ENCODE peak calls at places on chromosomes 2 and 18, in four cellular contexts. U is SK-N-SH, Q is HepG2, O is H1. D is an unnamed sample.

GRCh38 chr2:226123307-226123706 is 676.3 kb downstream of the IRS1 start:
- DNase-seq in U (no peak), Q (no peak), O (no peak), D (no peak)

GRCh38 chr2:233851169-233851568 is 3.2 kb downstream of the HJURP start:
- DNase-seq in U (no peak), Q (no peak), O (no peak), D (no peak)

GRCh38 chr2:150909613-150910012 is 352.1 kb downstream of the RBM43 start:
- DNase-seq in U (no peak), Q (no peak), O (no peak), D (no peak)

GRCh38 chr2:96245609-96246390 is 20.0 kb downstream of the TMEM127 start:
- DNase-seq in U (no peak), Q (no peak), O (no peak), D (no peak)

GRCh38 chr2:208939852-208940251 is 484.0 kb upstream of the MAP2 start:
- DNase-seq in U (no peak), Q (no peak), O (no peak), D (no peak)

GRCh38 chr18:36075862-36076587 is 8.7 kb upstream of the RPRD1A start:
- DNase-seq in U (no peak), Q (peak), O (no peak), D (peak)

GRCh38 chr18:3704556-3705162 is 254.7 kb downstream of the TGIF1 start:
- DNase-seq in U (no peak), Q (no peak), O (no peak), D (no peak)

GRCh38 chr2:171798156-171798815 is 95.8 kb downstream of the SLC25A12 start:
- DNase-seq in U (no peak), Q (peak), O (no peak), D (no peak)

DNA sequence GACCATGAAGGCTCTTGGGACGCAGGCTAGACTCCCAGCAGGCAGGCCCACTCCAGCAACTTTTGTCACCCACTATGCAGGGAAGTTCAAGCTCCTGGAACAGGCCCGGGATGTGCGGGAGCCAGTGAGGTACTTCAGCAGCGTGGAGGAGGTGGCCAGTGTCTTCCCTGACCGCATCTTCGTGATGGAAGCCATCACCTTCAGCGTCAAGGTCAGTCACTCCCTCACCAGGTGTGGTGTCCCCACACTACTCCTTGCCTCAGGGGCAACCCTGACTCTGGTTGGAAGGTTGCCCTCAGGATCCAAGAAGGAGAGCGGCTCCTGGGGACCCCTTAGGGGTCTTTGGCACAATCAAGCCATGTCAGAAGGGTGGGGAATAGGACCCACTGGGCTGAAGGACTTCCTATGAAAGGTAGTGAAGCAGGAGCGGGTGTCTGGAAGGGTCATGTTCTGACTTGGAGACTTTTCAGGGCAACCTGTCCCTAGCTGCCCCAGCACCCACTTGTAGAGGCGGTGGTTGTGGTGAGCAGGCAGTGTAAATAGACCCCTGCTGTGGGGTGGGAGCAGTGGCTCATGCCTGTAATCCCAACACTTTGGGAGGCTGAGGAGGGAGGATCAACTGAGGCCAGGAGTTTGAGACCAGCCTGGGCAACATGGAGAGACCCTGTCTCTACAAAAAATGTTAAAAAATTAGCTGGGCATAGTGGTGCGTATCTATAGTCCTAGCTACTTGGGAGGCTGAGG is 10.2 kb downstream of the GAREM2 start:
- DNase-seq in U (no peak), Q (no peak), O (no peak), D (no peak)
- TF ChIP-seq TCF12 in U (no peak), Q (no peak), O (no peak), D (no peak)

GRCh38 chr2:100708333-100708732 is 111.6 kb upstream of the NPAS2 start:
- DNase-seq in U (no peak), Q (no peak), O (no peak), D (no peak)

GRCh38 chr2:100704156-100704555 is 115.8 kb upstream of the NPAS2 start:
- DNase-seq in U (no peak), Q (no peak), O (no peak), D (no peak)

GRCh38 chr2:100706249-100706648 is 113.7 kb upstream of the NPAS2 start:
- DNase-seq in U (no peak), Q (no peak), O (no peak), D (no peak)

GRCh38 chr2:100704711-100705110 is 115.2 kb upstream of the NPAS2 start:
- DNase-seq in U (no peak), Q (no peak), O (no peak), D (no peak)

DNA sequence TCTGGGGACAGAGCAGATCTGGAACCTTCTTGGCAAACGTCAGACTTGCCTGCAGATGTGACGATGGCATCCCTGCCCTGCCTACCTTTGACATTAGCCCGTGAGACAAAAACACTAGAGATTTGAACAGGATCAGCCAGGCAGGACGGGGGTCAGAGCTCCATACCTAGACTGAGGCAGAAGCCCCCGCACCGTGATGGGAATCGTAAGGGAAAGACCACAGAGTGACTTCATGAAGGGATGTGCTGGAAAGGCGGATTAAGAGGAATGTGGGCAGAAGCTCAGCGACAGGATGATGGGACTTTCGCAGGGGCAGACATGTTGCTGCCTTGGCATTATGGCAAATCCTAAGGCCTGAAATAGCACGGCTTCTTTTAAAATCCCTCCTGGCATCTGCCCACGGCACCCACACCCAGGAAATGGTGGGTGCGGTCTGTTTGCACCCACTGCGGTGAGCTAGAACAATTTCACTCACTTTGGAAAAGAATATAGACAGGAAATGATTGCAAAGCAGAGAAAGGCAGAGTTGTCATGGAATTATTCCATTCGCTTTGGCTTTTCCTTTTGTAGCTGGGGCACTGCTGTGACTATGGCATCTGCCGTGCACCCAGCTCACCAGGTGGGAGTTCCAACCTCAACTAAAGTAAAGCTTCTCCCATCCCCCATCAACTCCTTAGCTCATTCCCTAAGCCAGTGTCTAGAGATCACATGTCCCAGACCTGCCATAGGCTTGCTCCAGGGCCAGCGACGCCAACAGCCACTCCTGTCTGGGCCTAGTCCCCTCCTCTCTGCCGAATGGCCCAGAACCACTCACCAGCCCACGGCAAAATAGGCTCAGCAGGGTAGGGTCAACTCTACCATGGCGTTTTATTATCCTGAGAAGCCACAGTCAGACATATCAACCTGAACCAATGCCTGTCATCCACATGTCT is 112.7 kb upstream of the NPAS2 start:
- DNase-seq in U (no peak), Q (no peak), O (no peak), D (no peak)
- TF ChIP-seq TCF12 in U (no peak), Q (no peak), O (no peak), D (no peak)

GRCh38 chr18:79484661-79485621 is 89.2 kb downstream of the NFATC1 start:
- DNase-seq in U (no peak), Q (peak), O (no peak), D (no peak)
- TF ChIP-seq TCF12 in U (no peak), Q (no peak), O (no peak), D (no peak)

GRCh38 chr18:31683968-31684278 is 458 bp downstream of the B4GALT6 start:
- DNase-seq in U (no peak), Q (no peak), O (no peak), D (no peak)

GRCh38 chr18:31686572-31686971 is 2.2 kb upstream of the B4GALT6 start:
- DNase-seq in U (no peak), Q (no peak), O (no peak), D (no peak)

GRCh38 chr18:31685097-31686082 is 1.0 kb upstream of the B4GALT6 start:
- DNase-seq in U (peak), Q (peak), O (peak), D (peak)

GRCh38 chr18:31683106-31683505 is 1.3 kb downstream of the B4GALT6 start:
- DNase-seq in U (no peak), Q (no peak), O (no peak), D (no peak)

GRCh38 chr18:31684279-31685096 is at the start of gene B4GALT6:
- DNase-seq in U (peak), Q (no peak), O (peak), D (no peak)
- TF ChIP-seq TCF12 in U (no peak), Q (no peak), O (no peak), D (peak)

DNA sequence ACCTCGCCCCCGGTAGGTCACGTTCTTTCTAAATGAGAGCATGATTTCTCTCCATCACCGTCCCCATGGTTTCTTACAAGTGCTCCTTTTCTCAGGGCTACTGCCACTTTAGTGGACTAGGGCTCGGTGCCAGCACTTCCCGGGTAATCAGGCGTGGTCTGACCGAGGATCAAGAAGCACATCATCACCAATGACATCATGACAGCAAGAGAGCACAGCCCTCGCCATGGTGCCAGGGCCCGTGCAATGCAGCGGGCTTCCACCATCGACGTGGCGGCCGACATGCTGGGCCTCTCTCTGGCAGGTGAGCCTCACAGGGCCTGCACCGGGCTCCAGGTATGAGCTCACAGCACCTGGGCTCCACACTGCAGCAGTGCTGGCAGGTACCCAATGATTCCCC is 75.2 kb downstream of the INPP4A start:
- DNase-seq in U (no peak), Q (no peak), O (no peak), D (no peak)
- TF ChIP-seq TCF12 in U (no peak), Q (no peak), O (no peak), D (no peak)

DNA sequence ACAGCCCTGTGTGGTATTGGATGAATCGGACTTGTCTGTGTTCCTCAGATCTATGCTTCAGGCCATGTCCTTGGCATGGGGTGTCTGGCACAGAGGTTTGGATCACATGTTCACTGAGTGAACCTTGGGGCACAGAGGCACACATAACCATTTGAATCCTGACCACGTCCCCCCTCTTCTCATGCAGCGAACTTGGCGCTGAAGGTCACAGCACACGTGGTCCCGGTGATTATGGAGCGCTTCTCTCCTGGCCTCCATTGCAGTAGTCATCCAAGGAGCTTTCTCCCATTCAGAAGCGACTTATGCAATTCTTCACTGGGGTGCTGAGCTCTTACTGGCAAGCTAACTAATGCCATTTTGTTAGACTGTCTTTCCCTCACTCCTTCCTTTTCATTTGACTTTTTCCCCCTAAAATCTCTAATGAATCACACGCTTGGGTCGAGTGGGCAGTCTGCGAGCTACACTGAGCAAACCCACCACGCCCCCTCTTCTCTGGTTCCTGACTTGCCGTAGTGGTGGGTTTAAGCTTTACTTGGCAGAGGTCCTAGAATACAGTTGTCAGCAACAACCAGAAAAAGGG is 59.4 kb downstream of the KCNG2 start:
- DNase-seq in U (peak), Q (peak), O (no peak), D (no peak)
- TF ChIP-seq TCF12 in U (no peak), Q (no peak), O (no peak), D (no peak)

GRCh38 chr2:9707008-9707407 is 76.2 kb upstream of the YWHAQ start:
- DNase-seq in U (no peak), Q (peak), O (no peak), D (no peak)

GRCh38 chr2:9702604-9703084 is 71.8 kb upstream of the YWHAQ start:
- DNase-seq in U (no peak), Q (no peak), O (no peak), D (no peak)

GRCh38 chr2:9703085-9703641 is 72.4 kb upstream of the YWHAQ start:
- DNase-seq in U (no peak), Q (peak), O (no peak), D (no peak)

GRCh38 chr2:9704600-9704999 is 73.8 kb upstream of the YWHAQ start:
- DNase-seq in U (no peak), Q (no peak), O (no peak), D (no peak)

GRCh38 chr2:9703701-9704221 is 73.0 kb upstream of the YWHAQ start:
- DNase-seq in U (no peak), Q (peak), O (no peak), D (no peak)
- TF ChIP-seq TCF12 in U (no peak), Q (no peak), O (no peak), D (no peak)

GRCh38 chr2:26088038-26088643 is 54.3 kb downstream of the RAB10 start:
- DNase-seq in U (peak), Q (peak), O (no peak), D (no peak)
- TF ChIP-seq TCF12 in U (no peak), Q (no peak), O (no peak), D (no peak)

GRCh38 chr2:9029721-9030120 is 26.2 kb upstream of the MBOAT2 start:
- DNase-seq in U (no peak), Q (no peak), O (no peak), D (no peak)
- TF ChIP-seq TCF12 in U (no peak), Q (no peak), O (no peak), D (no peak)

D was measured in GM12878.